ENCODE peak calls at places on chromosomes 12 and 14, in seven cellular contexts. V, D, B, R, N, M and E are unnamed samples.

GRCh38 chr12:40225984-40226602 is 1.3 kb downstream of the LRRK2 start:
- DNase-seq in V (no peak), D (no peak), B (no peak), R (no peak), N (no peak), M (no peak), E (no peak)

GRCh38 chr12:47783024-47783755 is 10.2 kb downstream of the SLC48A1 start:
- DNase-seq in V (no peak), D (no peak), B (no peak), R (no peak), N (no peak), M (no peak), E (no peak)

GRCh38 chr14:77206877-77207389 is 25.3 kb downstream of the TMEM63C start:
- DNase-seq in V (no peak), D (no peak), B (peak), R (no peak), N (no peak), M (no peak), E (no peak)

GRCh38 chr12:59596232-59597143 is 659 bp downstream of the SLC16A7 start:
- DNase-seq in V (peak), D (peak), B (peak), R (peak), N (peak), M (peak), E (peak)

GRCh38 chr14:91873476-91874265 is 6.3 kb upstream of the TC2N start:
- DNase-seq in V (no peak), D (no peak), B (no peak), R (no peak), N (no peak), M (no peak), E (no peak)

GRCh38 chr12:121786441-121786825 is 7.1 kb downstream of the RHOF start:
- DNase-seq in V (no peak), D (peak), B (no peak), R (no peak), N (peak), M (no peak), E (peak)

GRCh38 chr12:132558861-132559623 is 51.3 kb downstream of the LRCOL1 start:
- DNase-seq in V (no peak), D (no peak), B (no peak), R (no peak), N (no peak), M (no peak), E (no peak)

GRCh38 chr14:93007225-93007997 is 84.5 kb downstream of the CHGA start:
- DNase-seq in V (no peak), D (peak), B (no peak), R (no peak), N (peak), M (no peak), E (peak)

GRCh38 chr12:91866566-91866965 is 279.1 kb downstream of the BTG1 start:
- DNase-seq in V (peak), D (no peak), B (peak), R (no peak), N (no peak), M (no peak), E (no peak)

GRCh38 chr12:124359671-124360581 is 65.0 kb downstream of the RFLNA start:
- DNase-seq in V (no peak), D (no peak), B (peak), R (no peak), N (no peak), M (no peak), E (peak)

GRCh38 chr14:100864960-100865681 is 38.4 kb downstream of the RTL1 start:
- DNase-seq in V (no peak), D (peak), B (no peak), R (no peak), N (no peak), M (no peak), E (peak)

GRCh38 chr12:123058471-123058870 is 78.0 kb downstream of the ARL6IP4 start:
- DNase-seq in V (peak), D (no peak), B (peak), R (no peak), N (no peak), M (no peak), E (no peak)